ENCODE peak calls at places on chromosome 4, in seven cellular contexts. X is activated naive CD4-positive, alpha-beta T cell treated with anti-CD3 and anti-CD28 coated beads for 36 hours; Y is astrocyte of the hippocampus; N is H9; B is COR-L47; K is cardiac septum; I is stimulated activated CD4-positive, alpha-beta T cell treated with anti-CD3 and anti-CD28 coated beads, TNF-alpha, amount 100 ng/mL, for 4 hours. A is an unnamed sample.

GRCh38 chr4:5444918-5445517 is 263.3 kb downstream of the EVC2 start:
- DNase-seq in Y (no peak), K (peak; percentile 19), N (no peak), I (no peak), B (no peak), X (no peak), A (no peak)

GRCh38 chr4:182795446-182796238 is 121.5 kb downstream of the DCTD start:
- DNase-seq in B (no peak), X (no peak), N (no peak), I (no peak), Y (no peak), K (no peak), A (no peak)

GRCh38 chr4:26719954-26720552 is 136.2 kb downstream of the TBC1D19 start:
- DNase-seq in I (no peak), Y (peak; percentile 42), B (no peak), X (no peak), N (no peak), K (no peak), A (no peak)

GRCh38 chr4:1720163-1720983 is 750 bp downstream of the TMEM129 start:
- DNase-seq in X (peak; percentile 66), N (peak; percentile 54), Y (peak; percentile 74), I (no peak), B (no peak), K (no peak), A (no peak)

GRCh38 chr4:34422472-34422871 is 1821.8 kb downstream of the ARAP2 start:
- DNase-seq in N (no peak), X (no peak), Y (peak; percentile 2), I (no peak), K (no peak), B (peak; percentile 19), A (no peak)

GRCh38 chr4:125317526-125317880 is 2.7 kb downstream of the FAT4 start:
- DNase-seq in K (no peak), Y (peak; percentile 66), I (no peak), N (peak; percentile 72), B (peak; percentile 52), X (peak; percentile 5), A (no peak)

GRCh38 chr4:102007959-102008425 is 217.5 kb downstream of the BANK1 start:
- DNase-seq in N (no peak), I (no peak), B (no peak), K (no peak), Y (no peak), X (peak; percentile 26), A (no peak)

GRCh38 chr4:54473077-54473545 is 184.6 kb upstream of the KIT start:
- DNase-seq in X (no peak), N (no peak), K (no peak), I (no peak), B (peak; percentile 61), Y (peak; percentile 63), A (no peak)

GRCh38 chr4:98828801-98829200 is 100.1 kb downstream of the EIF4E start:
- DNase-seq in N (peak; percentile 34), B (no peak), I (no peak), K (no peak), X (peak; percentile 57), Y (no peak), A (no peak)

GRCh38 chr4:183751081-183751480 is 92.0 kb downstream of the TRAPPC11 start:
- DNase-seq in B (no peak), Y (no peak), I (no peak), N (no peak), X (no peak), K (no peak), A (no peak)

GRCh38 chr4:185305979-185306442 is 89.7 kb downstream of the LRP2BP start:
- DNase-seq in K (no peak), I (no peak), B (peak; percentile 41), N (peak; percentile 75), Y (peak; percentile 91), X (no peak), A (no peak)

GRCh38 chr4:94728056-94728766 is 29.5 kb upstream of the BMPR1B start:
- DNase-seq in N (no peak), Y (no peak), B (no peak), K (no peak), I (no peak), X (no peak), A (no peak)

GRCh38 chr4:188092824-188093223 is 16.6 kb downstream of the TRIML2 start:
- DNase-seq in Y (peak; percentile 20), X (no peak), I (no peak), B (no peak), K (no peak), N (no peak), A (no peak)

GRCh38 chr4:152073738-152074137 is 312.9 kb upstream of the GATB start:
- DNase-seq in X (no peak), K (no peak), N (no peak), B (no peak), I (no peak), Y (peak; percentile 60), A (no peak)

GRCh38 chr4:27084685-27085356 is 224.2 kb downstream of the STIM2 start:
- DNase-seq in K (no peak), B (peak; percentile 39), I (no peak), N (peak; percentile 74), Y (peak; percentile 49), X (peak; percentile 36), A (no peak)

GRCh38 chr4:74661427-74662171 is 132.7 kb downstream of the BTC start:
- DNase-seq in I (no peak), N (no peak), X (no peak), K (no peak), B (no peak), Y (no peak), A (no peak)